ENCODE peak calls at places on chromosomes 11 and 22, in four cellular contexts. V, K, X and N are unnamed samples.

GRCh38 chr22:23286296-23286695 is 106.0 kb downstream of the BCR start:
- DNase-seq in K (no peak), V (no peak), X (no peak), N (no peak)

GRCh38 chr11:116234989-116235567 is 537.7 kb downstream of the BUD13 start:
- DNase-seq in K (no peak), X (no peak), V (no peak), N (no peak)

GRCh38 chr11:57460017-57460755 is at the start of gene RTN4RL2:
- DNase-seq in X (no peak), V (no peak), K (peak; percentile 48), N (no peak)

GRCh38 chr11:40679276-40679675 is 780.2 kb downstream of the LRRC4C start:
- DNase-seq in V (no peak), K (no peak), X (no peak), N (no peak)

GRCh38 chr11:98495016-98495415 is 525.7 kb upstream of the CNTN5 start:
- DNase-seq in V (no peak), X (no peak), K (no peak), N (no peak)

GRCh38 chr11:11789735-11790369 is 51.9 kb upstream of the USP47 start:
- DNase-seq in K (no peak), X (no peak), V (no peak), N (no peak)

GRCh38 chr11:64352099-64353005 is 6.6 kb upstream of the RPS6KA4 start:
- DNase-seq in X (no peak), K (no peak), V (no peak), N (no peak)

GRCh38 chr11:400241-400729 is 6.3 kb downstream of the PKP3 start:
- DNase-seq in K (no peak), V (no peak), X (no peak), N (no peak)

GRCh38 chr22:47154621-47155081 is 392.2 kb downstream of the TBC1D22A start:
- DNase-seq in X (no peak), V (no peak), K (no peak), N (no peak)

GRCh38 chr11:106697058-106697457 is 321.2 kb downstream of the GUCY1A2 start:
- DNase-seq in V (no peak), K (no peak), X (no peak), N (no peak)

GRCh38 chr11:117459121-117459978 is 131.7 kb downstream of the CEP164 start:
- DNase-seq in X (no peak), K (no peak), V (no peak), N (no peak)

GRCh38 chr11:97937501-97937900 is 1083.2 kb upstream of the CNTN5 start:
- DNase-seq in X (no peak), K (no peak), V (no peak), N (no peak)

GRCh38 chr22:45774016-45774670 is 102.5 kb downstream of the ATXN10 start:
- DNase-seq in K (no peak), V (no peak), X (no peak), N (no peak)

GRCh38 chr11:11416502-11416901 is 63.5 kb upstream of the CSNK2A3 start:
- DNase-seq in V (no peak), X (no peak), K (no peak), N (no peak)

GRCh38 chr11:131674051-131674755 is 303.8 kb downstream of the NTM start:
- DNase-seq in V (peak; percentile 63), K (peak; percentile 21), X (peak; percentile 56), N (peak; percentile 47)
- TF ChIP-seq CTCF in V (peak; percentile 76), K (peak; percentile 94), X (peak; percentile 90), N (peak; percentile 99)

DNA sequence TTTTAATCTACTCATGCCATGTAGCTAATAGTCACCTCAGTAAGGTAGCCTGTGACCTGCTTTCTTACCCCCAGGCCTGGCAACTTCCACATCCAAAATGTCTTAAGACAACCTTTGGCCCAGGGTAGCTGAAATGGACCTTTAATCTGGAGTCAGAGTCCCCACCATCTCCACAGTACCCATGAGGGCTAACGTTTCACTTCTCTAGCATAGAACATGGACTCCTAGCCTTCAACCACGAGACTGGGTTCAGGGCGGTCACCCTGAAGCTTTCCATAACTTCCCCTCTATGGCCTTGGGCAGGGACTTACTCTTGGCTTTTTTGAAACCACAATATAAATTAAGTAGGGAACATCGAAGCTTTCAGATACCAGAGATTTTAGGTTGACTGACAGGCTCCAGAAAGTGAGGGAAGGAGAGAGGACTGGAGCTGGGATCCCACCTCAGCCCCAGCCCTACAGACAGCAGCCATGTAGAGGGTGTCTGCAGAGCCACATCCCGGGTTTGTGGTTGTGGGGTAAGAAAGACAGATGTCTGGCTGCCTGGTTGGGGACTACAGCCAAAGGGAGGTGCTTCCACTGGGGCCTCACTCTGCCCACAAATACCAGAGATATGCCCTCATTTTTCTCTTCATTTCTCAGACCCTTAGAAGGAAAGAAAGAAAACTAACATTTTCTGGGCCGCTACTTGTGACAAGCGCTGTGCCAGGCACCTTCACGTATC is 2.6 kb downstream of the TBC1D10A start:
- DNase-seq in X (no peak), V (no peak), K (no peak), N (no peak)
- TF ChIP-seq POLR2AphosphoS5 in X (no peak), V (no peak), K (no peak), N (no peak)

GRCh38 chr22:28743852-28744251 is 2.0 kb downstream of the HSCB start:
- DNase-seq in K (no peak), X (no peak), V (no peak), N (no peak)

GRCh38 chr22:28736296-28737155 is 5.1 kb downstream of the CHEK2 start:
- DNase-seq in K (no peak), V (no peak), X (no peak), N (no peak)

GRCh38 chr22:28742562-28742962 is 723 bp downstream of the HSCB start:
- DNase-seq in X (no peak), V (no peak), K (no peak), N (no peak)

GRCh38 chr22:28741200-28741757 is 341 bp downstream of the CHEK2 start:
- DNase-seq in X (no peak), V (no peak), K (no peak), N (no peak)

DNA sequence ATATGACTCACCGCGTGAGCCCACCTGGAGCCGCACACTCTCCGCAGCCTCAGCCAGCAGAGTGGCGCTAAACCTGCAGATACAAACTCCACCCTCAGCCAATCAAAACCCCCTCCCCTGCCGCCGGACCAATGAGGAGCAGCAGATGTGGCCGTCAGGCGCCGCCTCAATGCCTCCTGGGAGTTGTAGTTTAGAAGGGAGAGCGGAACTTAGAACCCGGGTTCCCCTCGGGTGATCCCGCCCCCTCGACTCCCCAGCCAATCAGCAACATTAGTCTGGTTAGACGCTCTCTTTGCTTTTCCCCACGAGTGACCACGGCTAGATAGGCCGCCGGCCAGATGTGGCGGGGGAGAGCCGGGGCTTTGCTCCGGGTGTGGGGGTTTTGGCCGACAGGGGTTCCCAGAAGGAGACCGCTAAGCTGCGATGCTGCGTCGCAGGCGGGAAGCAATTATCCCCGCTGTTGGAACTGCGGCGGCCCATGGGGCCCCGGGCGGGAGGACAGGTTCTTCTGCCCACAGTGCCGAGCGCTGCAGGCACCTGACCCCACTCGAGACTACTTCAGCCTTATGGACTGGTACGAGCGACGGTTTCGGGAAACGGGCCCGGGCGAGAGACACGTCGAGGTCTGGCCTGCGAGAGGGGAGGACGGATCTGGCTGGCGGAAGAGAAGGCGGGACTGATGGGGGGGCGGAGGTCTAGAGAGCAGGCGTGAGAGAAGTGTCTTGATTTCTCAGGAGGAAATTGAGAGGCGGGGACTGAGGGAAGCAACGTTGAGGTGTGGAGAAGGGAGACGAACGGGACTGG is at the start of the genes CHEK2 and HSCB:
- DNase-seq in X (peak; percentile 98), K (peak; percentile 98), V (peak; percentile 97), N (peak; percentile 89)
- TF ChIP-seq CTCF in X (no peak), K (peak; percentile 52), V (peak; percentile 8), N (no peak)

GRCh38 chr11:124799384-124800225 is 601 bp downstream of the MSANTD2 start:
- DNase-seq in V (no peak), K (no peak), X (peak; percentile 41), N (no peak)
- TF ChIP-seq POLR2AphosphoS5 in V (no peak), K (no peak), X (no peak), N (no peak)

GRCh38 chr22:36334081-36334831 is 53.5 kb downstream of the MYH9 start:
- DNase-seq in V (no peak), K (no peak), X (peak; percentile 52), N (no peak)
- TF ChIP-seq CTCF in V (no peak), K (peak; percentile 23), X (no peak), N (no peak)